ENCODE peak calls at places on chromosome 17, in four cellular contexts. S, N, Q and F are unnamed samples.

GRCh38 chr17:30278032-30278431 is 13.7 kb downstream of the BLMH start:
- DNase-seq in S (no peak), N (peak), Q (peak), F (no peak)

GRCh38 chr17:2736956-2737355 is 12.5 kb downstream of the CCDC92B start:
- DNase-seq in S (peak), N (no peak), Q (no peak), F (no peak)

GRCh38 chr17:73633736-73634135 is 10.5 kb downstream of the SDK2 start:
- DNase-seq in S (no peak), N (no peak), Q (no peak), F (no peak)

GRCh38 chr17:36837616-36838272 is 99.5 kb upstream of the LHX1 start:
- DNase-seq in S (no peak), N (no peak), Q (no peak), F (no peak)

GRCh38 chr17:14748036-14748715 is 447.3 kb downstream of the HS3ST3B1 start:
- DNase-seq in S (no peak), N (no peak), Q (peak), F (no peak)

GRCh38 chr17:40443196-40443987 is at the start of gene IGFBP4:
- DNase-seq in S (peak), N (peak), Q (peak), F (peak)

GRCh38 chr17:40340880-40341807 is 23.4 kb downstream of the GJD3 start:
- DNase-seq in S (peak), N (peak), Q (peak), F (peak)

GRCh38 chr17:2929881-2930533 is 133.4 kb downstream of the OR1D5 start:
- DNase-seq in S (peak), N (peak), Q (peak), F (no peak)

GRCh38 chr17:33639103-33639991 is 346.3 kb upstream of the ASIC2 start:
- DNase-seq in S (no peak), N (no peak), Q (no peak), F (no peak)

GRCh38 chr17:50807014-50807413 is 28.4 kb upstream of the WFIKKN2 start:
- DNase-seq in S (no peak), N (no peak), Q (no peak), F (no peak)

GRCh38 chr17:50805486-50805885 is 29.9 kb upstream of the WFIKKN2 start:
- DNase-seq in S (no peak), N (no peak), Q (no peak), F (no peak)

GRCh38 chr17:50807675-50808074 is 27.7 kb upstream of the WFIKKN2 start:
- DNase-seq in S (no peak), N (no peak), Q (no peak), F (no peak)

GRCh38 chr17:50808413-50808812 is 27.0 kb upstream of the WFIKKN2 start:
- DNase-seq in S (no peak), N (no peak), Q (no peak), F (no peak)

DNA sequence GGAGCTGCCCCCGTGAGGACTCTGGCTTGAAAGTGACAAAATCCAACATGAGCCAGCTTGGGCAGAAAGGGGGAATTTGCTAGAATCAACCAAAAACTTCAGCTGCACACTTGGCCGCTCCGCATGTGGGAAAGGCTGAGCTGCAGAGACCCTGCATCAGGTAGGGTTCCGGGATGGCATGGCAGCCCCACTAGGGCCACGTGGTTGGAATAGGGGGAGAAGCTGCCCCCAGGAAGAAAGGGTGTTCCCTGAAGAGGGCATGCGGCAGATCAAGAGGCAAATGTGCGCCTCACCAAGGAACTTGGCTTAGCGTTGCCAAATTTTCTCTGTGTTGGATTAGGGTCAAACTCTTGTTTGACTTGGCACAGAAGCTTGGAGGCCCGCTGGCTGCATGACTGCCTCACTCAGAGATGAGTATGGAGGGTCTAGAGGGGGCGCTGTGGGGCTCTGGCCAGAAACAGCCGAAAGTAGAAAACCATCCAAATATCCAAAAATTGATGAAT is 29.2 kb upstream of the WFIKKN2 start:
- DNase-seq in S (no peak), N (no peak), Q (no peak), F (no peak)
- TF ChIP-seq CTCF in S (no peak), N (no peak), Q (peak), F (no peak)

GRCh38 chr17:81438688-81439087 is 43.4 kb downstream of the BAHCC1 start:
- DNase-seq in S (no peak), N (no peak), Q (peak), F (no peak)

GRCh38 chr17:81438024-81438664 is 42.9 kb downstream of the BAHCC1 start:
- DNase-seq in S (no peak), N (no peak), Q (no peak), F (no peak)

GRCh38 chr17:81435636-81436293 is 40.5 kb downstream of the BAHCC1 start:
- DNase-seq in S (no peak), N (no peak), Q (no peak), F (no peak)

GRCh38 chr17:81436294-81436849 is 41.1 kb downstream of the BAHCC1 start:
- DNase-seq in S (no peak), N (peak), Q (no peak), F (no peak)

DNA sequence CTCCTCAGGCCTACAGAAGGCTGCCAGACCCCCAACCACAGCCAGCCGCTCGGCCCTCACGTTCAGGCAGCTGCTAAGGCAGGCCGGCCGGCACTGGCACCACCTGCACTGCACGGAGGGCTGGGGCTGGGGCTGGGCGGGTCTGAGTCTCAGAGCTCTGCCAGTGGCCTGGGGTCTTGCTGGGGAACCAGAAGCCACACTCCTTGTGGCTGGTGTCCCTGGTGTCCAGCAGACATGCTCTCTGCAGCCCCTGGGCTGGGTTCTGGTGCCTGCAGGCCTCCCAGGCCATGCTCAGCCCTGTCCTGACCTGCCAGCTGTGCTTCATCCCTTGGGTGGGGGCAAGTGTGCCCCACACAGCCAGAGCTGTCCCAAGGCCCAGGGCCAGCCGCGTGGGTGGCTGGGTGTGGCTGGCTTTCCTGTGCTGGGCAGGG is 42.0 kb downstream of the BAHCC1 start:
- DNase-seq in S (no peak), N (no peak), Q (no peak), F (no peak)
- H3K27ac ChIP-seq in S (peak), N (peak), Q (no peak), F (no peak)

GRCh38 chr17:65418622-65419021 is 142.8 kb downstream of the AXIN2 start:
- DNase-seq in S (no peak), N (no peak), Q (no peak), F (no peak)
- TF ChIP-seq CTCF in S (no peak), N (peak), Q (peak), F (no peak)

GRCh38 chr17:4266550-4266949 is 2.8 kb upstream of the ANKFY1 start:
- DNase-seq in S (no peak), N (no peak), Q (no peak), F (no peak)

GRCh38 chr17:4272213-4272975 is 8.6 kb upstream of the ANKFY1 start:
- DNase-seq in S (no peak), N (no peak), Q (no peak), F (no peak)

GRCh38 chr17:4269915-4270314 is 6.1 kb upstream of the ANKFY1 start:
- DNase-seq in S (no peak), N (no peak), Q (no peak), F (no peak)

GRCh38 chr17:4267402-4267801 is 3.6 kb upstream of the ANKFY1 start:
- DNase-seq in S (no peak), N (no peak), Q (no peak), F (no peak)

GRCh38 chr17:4270746-4271145 is 7.0 kb upstream of the ANKFY1 start:
- DNase-seq in S (no peak), N (no peak), Q (no peak), F (no peak)
- H3K27ac ChIP-seq in S (no peak), N (peak), Q (no peak), F (no peak)

DNA sequence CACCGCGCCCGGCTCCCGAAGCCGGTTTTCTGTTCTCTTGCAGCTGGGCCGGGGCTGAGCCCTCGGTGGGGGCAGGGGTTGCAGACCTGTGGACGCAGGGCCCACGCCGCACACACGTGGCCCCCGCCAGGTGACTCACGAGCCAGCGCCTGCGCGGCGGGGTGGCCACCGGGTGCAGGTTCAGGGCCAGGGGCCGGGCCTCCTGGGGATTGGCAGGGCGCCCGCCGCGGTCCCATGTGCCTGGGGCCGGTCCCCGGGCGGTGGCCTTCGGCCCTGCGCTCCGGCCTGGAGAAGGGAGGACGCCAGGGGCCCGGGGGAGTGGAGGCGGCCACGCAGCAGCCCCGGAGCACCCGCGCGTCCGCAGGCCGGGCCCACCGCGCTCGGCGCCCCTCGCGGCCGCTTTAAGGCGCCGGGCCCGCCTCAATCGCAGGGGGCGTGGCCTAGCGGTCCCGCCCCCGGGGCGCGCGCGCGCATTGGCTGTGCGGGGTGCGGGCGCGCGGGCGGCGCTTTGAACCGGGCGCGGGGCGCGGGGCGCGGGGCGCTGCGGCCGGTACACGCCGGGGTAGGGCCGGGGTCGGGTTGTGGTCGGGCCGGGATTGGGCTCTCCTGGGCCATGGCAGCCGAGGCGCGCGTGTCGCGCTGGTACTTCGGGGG is at the start of gene SLC25A10:
- DNase-seq in S (peak), N (peak), Q (peak), F (peak)
- TF ChIP-seq CTCF in S (no peak), N (no peak), Q (no peak), F (peak)

GRCh38 chr17:64192588-64192987 is 62.6 kb upstream of the ERN1 start:
- DNase-seq in S (no peak), N (no peak), Q (no peak), F (no peak)
- H3K27ac ChIP-seq in S (no peak), N (no peak), Q (no peak), F (no peak)

DNA sequence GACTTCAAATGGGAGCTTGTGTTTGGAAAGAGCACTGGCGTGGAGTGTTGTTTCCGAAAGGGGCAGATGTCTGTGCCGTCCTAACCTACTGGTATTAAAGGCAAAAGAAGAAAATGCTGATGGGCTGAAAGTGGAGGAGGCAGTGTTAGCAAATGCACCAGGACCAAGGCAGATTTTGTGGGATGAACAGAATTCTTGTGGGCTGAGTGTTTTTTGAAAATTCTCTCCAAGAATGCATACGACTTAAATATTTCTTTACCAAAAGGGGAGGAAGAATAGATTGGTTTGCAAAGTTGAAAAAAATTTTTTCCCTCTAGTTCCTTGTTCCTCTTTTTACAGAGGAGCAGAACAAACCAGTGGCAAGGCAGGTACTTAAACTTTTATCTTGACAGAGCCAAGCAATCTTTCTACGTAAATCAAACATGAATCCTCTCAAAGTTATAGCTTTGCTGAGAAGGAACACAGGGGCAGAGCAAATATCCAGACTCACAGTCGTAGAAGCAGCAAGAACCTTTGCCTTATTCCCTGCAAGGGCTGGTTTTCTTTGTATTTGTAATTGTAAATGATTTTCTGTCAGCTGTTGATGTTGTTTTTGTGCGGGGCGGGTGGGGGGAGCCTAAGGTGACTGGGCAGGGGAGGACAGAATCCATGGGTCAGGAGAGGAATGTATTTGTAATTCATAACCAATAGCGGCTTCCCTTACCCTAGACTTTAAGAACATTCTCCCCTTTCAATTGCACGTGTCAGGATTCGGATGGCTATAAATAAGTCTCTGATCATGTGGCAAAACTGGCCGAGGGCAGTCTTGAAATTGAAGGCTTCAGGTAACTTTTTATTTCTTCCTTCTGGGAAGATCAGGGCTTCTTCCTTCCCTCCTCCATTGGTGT is 16.6 kb downstream of the MARCHF10 start:
- DNase-seq in S (no peak), N (no peak), Q (no peak), F (no peak)
- TF ChIP-seq CTCF in S (no peak), N (no peak), Q (no peak), F (no peak)

DNA sequence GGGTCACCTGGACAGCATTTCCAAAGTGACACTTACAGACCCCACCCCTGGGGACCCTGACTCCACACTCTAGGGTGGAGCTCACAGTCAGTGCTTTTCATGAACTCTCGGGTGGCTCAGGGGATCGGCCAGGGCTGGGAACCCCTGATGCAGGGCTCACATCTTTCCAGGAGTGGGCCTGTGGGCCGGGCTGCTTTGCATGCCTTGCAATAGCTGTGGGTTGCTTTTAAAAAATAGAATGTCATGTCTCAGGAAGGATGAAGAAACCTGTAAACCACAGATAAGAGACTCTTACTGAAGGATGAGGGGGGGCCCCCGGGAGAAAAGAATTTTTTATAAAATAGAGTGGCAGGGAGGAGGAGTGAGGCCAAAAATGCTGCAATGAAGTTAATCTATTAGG is 40.2 kb downstream of the RBFOX3 start:
- DNase-seq in S (no peak), N (no peak), Q (no peak), F (no peak)
- H3K27ac ChIP-seq in S (no peak), N (no peak), Q (no peak), F (no peak)